ENCODE peak calls at places on chromosomes 12 and 14, in eight cellular contexts. M, E, A, R, P, Q, X and Y are unnamed samples.

GRCh38 chr12:120363274-120363855 is 5.6 kb downstream of the MSI1 start:
- DNase-seq in M (no peak), E (no peak), A (no peak), R (no peak), P (no peak), Q (no peak), X (no peak), Y (no peak)

GRCh38 chr12:70907412-70907811 is 13.1 kb downstream of the PTPRR start:
- DNase-seq in M (no peak), E (no peak), A (no peak), R (no peak), P (no peak), Q (no peak), X (no peak), Y (no peak)

GRCh38 chr14:91980157-91980556 is 32.7 kb upstream of the FBLN5 start:
- DNase-seq in M (no peak), E (no peak), A (no peak), R (no peak), P (no peak), Q (no peak), X (peak), Y (no peak)

GRCh38 chr12:78210894-78211302 is 380.2 kb downstream of the NAV3 start:
- DNase-seq in M (no peak), E (no peak), A (no peak), R (no peak), P (no peak), Q (no peak), X (peak), Y (no peak)

GRCh38 chr12:66603458-66603857 is 75.4 kb downstream of the GRIP1 start:
- DNase-seq in M (no peak), E (no peak), A (no peak), R (no peak), P (no peak), Q (no peak), X (no peak), Y (no peak)

GRCh38 chr12:59166457-59166856 is 246.2 kb upstream of the LRIG3 start:
- DNase-seq in M (no peak), E (no peak), A (no peak), R (no peak), P (no peak), Q (no peak), X (no peak), Y (no peak)

GRCh38 chr12:13135336-13136178 is 32.1 kb upstream of the GSG1 start:
- DNase-seq in M (no peak), E (no peak), A (peak), R (no peak), P (no peak), Q (no peak), X (peak), Y (peak)

GRCh38 chr12:40989785-40990184 is 198.3 kb upstream of the PDZRN4 start:
- DNase-seq in M (no peak), E (no peak), A (no peak), R (no peak), P (no peak), Q (no peak), X (no peak), Y (no peak)

GRCh38 chr14:56894591-56894991 is 84.3 kb upstream of the OTX2 start:
- DNase-seq in M (no peak), E (no peak), A (peak), R (no peak), P (no peak), Q (no peak), X (no peak), Y (no peak)

GRCh38 chr12:132327351-132328171 is 1.8 kb downstream of the GALNT9 start:
- DNase-seq in M (peak), E (no peak), A (no peak), R (no peak), P (no peak), Q (peak), X (peak), Y (peak)

GRCh38 chr14:91862417-91862816 is 4.9 kb downstream of the TC2N start:
- DNase-seq in M (no peak), E (no peak), A (no peak), R (no peak), P (no peak), Q (no peak), X (no peak), Y (no peak)

GRCh38 chr12:53974084-53975018 is at the start of gene HOTAIR:
- DNase-seq in M (no peak), E (no peak), A (peak), R (no peak), P (peak), Q (no peak), X (peak), Y (no peak)